ENCODE peak calls at places on chromosomes 13 and 19, in six cellular contexts. X is activated T-helper 1 cell treated with anti-CD3 and anti-CD28 coated beads, Interleukin-12 subunit alpha, Interleukin-12 subunit beta, Interleukin-2, Interleukin-4 antibody, amounts not matched to agents 30 ng/mL and 10 ng/mL and 1 ng/mL, durations not matched to agents 14 hours and 24 hours and 36 hours; Z is cardiac fibroblast; I is substantia nigra; D is psoas muscle; W is uterus. C is an unnamed sample.

GRCh38 chr13:113974304-113975281 is 717 bp upstream of the C13orf46 start:
- DNase-seq in X (no peak), Z (no peak), I (no peak), D (peak; percentile 9), W (no peak), C (no peak)

GRCh38 chr19:39998511-39998910 is 1.7 kb downstream of the ZNF546 start:
- DNase-seq in X (no peak), Z (peak; percentile 76), I (no peak), D (no peak), W (no peak), C (no peak)

GRCh38 chr13:32246468-32246867 is 68.7 kb downstream of the ZAR1L start:
- DNase-seq in X (no peak), Z (peak; percentile 86), I (no peak), D (peak; percentile 38), W (peak; percentile 56), C (peak; percentile 56)

GRCh38 chr19:9008667-9009066 is 1.5 kb downstream of the MUC16 start:
- DNase-seq in X (no peak), Z (no peak), I (no peak), D (no peak), W (no peak), C (no peak)

GRCh38 chr13:51136276-51136980 is 25.4 kb upstream of the C13orf42 start:
- DNase-seq in X (no peak), Z (no peak), I (no peak), D (no peak), W (no peak), C (no peak)

GRCh38 chr19:49888478-49888901 is 8.2 kb downstream of the IL4I1 start:
- DNase-seq in X (no peak), Z (no peak), I (no peak), D (no peak), W (no peak), C (no peak)

GRCh38 chr13:48942131-48942530 is 33.6 kb upstream of the FNDC3A start:
- DNase-seq in X (no peak), Z (peak; percentile 72), I (no peak), D (no peak), W (no peak), C (no peak)

GRCh38 chr13:98033277-98034247 is 80.1 kb downstream of the IPO5 start:
- DNase-seq in X (no peak), Z (peak; percentile 79), I (no peak), D (no peak), W (peak; percentile 23), C (peak; percentile 61)

GRCh38 chr13:40064723-40065122 is 409.3 kb downstream of the COG6 start:
- DNase-seq in X (no peak), Z (peak; percentile 98), I (no peak), D (no peak), W (peak; percentile 82), C (no peak)

GRCh38 chr19:18385675-18386542 is at the start of gene GDF15:
- DNase-seq in X (no peak), Z (peak; percentile 89), I (no peak), D (peak; percentile 59), W (peak; percentile 53), C (peak; percentile 91)

GRCh38 chr13:60431108-60431700 is 34.2 kb downstream of the TDRD3 start:
- DNase-seq in X (no peak), Z (peak; percentile 78), I (no peak), D (no peak), W (no peak), C (peak; percentile 77)

GRCh38 chr13:20332361-20333096 is 100.4 kb upstream of the GJB6 start:
- DNase-seq in X (no peak), Z (peak; percentile 8), I (no peak), D (peak; percentile 19), W (no peak), C (no peak)

GRCh38 chr19:57803594-57804325 is 11.0 kb downstream of the ZNF552 start:
- DNase-seq in X (no peak), Z (peak; percentile 76), I (no peak), D (no peak), W (no peak), C (no peak)

GRCh38 chr13:39148513-39148961 is 110.3 kb downstream of the NHLRC3 start:
- DNase-seq in X (no peak), Z (peak; percentile 79), I (no peak), D (no peak), W (no peak), C (peak; percentile 91)

GRCh38 chr19:18229474-18229873 is 3.2 kb upstream of the PDE4C start:
- DNase-seq in X (no peak), Z (no peak), I (no peak), D (no peak), W (no peak), C (no peak)

GRCh38 chr13:75384881-75385707 is 96.9 kb downstream of the TBC1D4 start:
- DNase-seq in X (no peak), Z (peak; percentile 13), I (no peak), D (no peak), W (no peak), C (no peak)

GRCh38 chr19:7326105-7326877 is 22.4 kb upstream of the ARHGEF18 start:
- DNase-seq in X (no peak), Z (peak; percentile 53), I (no peak), D (no peak), W (no peak), C (peak; percentile 16)

GRCh38 chr13:113742000-113742441 is 17.0 kb upstream of the TMEM255B start:
- DNase-seq in X (no peak), Z (peak; percentile 36), I (no peak), D (peak; percentile 47), W (no peak), C (peak; percentile 94)

GRCh38 chr19:17205237-17206140 is 9.7 kb upstream of the USE1 start:
- DNase-seq in X (peak; percentile 44), Z (peak; percentile 68), I (no peak), D (no peak), W (peak; percentile 53), C (peak; percentile 34)

GRCh38 chr13:30792257-30793000 is 57.1 kb downstream of the ALOX5AP start:
- DNase-seq in X (no peak), Z (peak; percentile 92), I (peak; percentile 25), D (peak; percentile 83), W (peak; percentile 78), C (peak; percentile 82)

GRCh38 chr13:106291006-106291405 is 244.5 kb downstream of the EFNB2 start:
- DNase-seq in X (no peak), Z (peak; percentile 69), I (no peak), D (no peak), W (no peak), C (no peak)

GRCh38 chr19:2032296-2032941 is 16.9 kb upstream of the BTBD2 start:
- DNase-seq in X (no peak), Z (peak; percentile 84), I (peak; percentile 97), D (peak; percentile 96), W (peak; percentile 93), C (peak; percentile 91)

GRCh38 chr19:28553005-28553404 is 659.9 kb downstream of the UQCRFS1 start:
- DNase-seq in X (no peak), Z (no peak), I (no peak), D (no peak), W (no peak), C (peak; percentile 36)

GRCh38 chr19:12969292-12969988 is at the start of gene DAND5:
- DNase-seq in X (no peak), Z (no peak), I (peak; percentile 37), D (no peak), W (no peak), C (no peak)

GRCh38 chr19:21238670-21239069 is 90.5 kb downstream of the ZNF708 start:
- DNase-seq in X (no peak), Z (no peak), I (no peak), D (no peak), W (no peak), C (no peak)

GRCh38 chr13:42148538-42148937 is 100.1 kb downstream of the DGKH start:
- DNase-seq in X (no peak), Z (no peak), I (no peak), D (no peak), W (no peak), C (no peak)

GRCh38 chr13:51444922-51445321 is 7.9 kb downstream of the INTS6 start:
- DNase-seq in X (no peak), Z (peak; percentile 73), I (no peak), D (no peak), W (no peak), C (peak; percentile 25)

GRCh38 chr13:40271931-40272775 is 394.3 kb downstream of the FOXO1 start:
- DNase-seq in X (no peak), Z (peak; percentile 83), I (no peak), D (peak; percentile 76), W (peak; percentile 91), C (peak; percentile 15)

GRCh38 chr19:43634877-43635560 is 4.6 kb downstream of the CADM4 start:
- DNase-seq in X (no peak), Z (peak; percentile 61), I (peak; percentile 88), D (no peak), W (no peak), C (no peak)

GRCh38 chr19:3699741-3700241 is 477 bp downstream of the PIP5K1C start:
- DNase-seq in X (no peak), Z (no peak), I (peak; percentile 16), D (no peak), W (no peak), C (no peak)

GRCh38 chr13:113413178-113413897 is 40.0 kb downstream of the ADPRHL1 start:
- DNase-seq in X (no peak), Z (no peak), I (no peak), D (peak; percentile 74), W (no peak), C (no peak)

GRCh38 chr13:101978546-101979315 is 423.1 kb downstream of the FGF14 start:
- DNase-seq in X (no peak), Z (no peak), I (no peak), D (no peak), W (no peak), C (no peak)

GRCh38 chr13:113648218-113648615 is 9.8 kb downstream of the ATP4B start:
- DNase-seq in X (no peak), Z (no peak), I (no peak), D (no peak), W (peak; percentile 11), C (no peak)